ENCODE peak calls at places on chromosome 1, in six cellular contexts. L, D, Y, W, E and X are unnamed samples.

GRCh38 chr1:211581521-211581920 is 2.6 kb upstream of the SLC30A1 start:
- DNase-seq in W (peak), Y (peak), L (no peak), E (peak), D (peak), X (no peak)

GRCh38 chr1:109425391-109425790 is 857 bp downstream of the PSMA5 start:
- DNase-seq in W (peak), D (no peak), L (no peak), Y (no peak), E (no peak), X (no peak)

GRCh38 chr1:112298558-112298957 is 97.5 kb upstream of the CTTNBP2NL start:
- DNase-seq in W (peak), D (no peak), Y (no peak), E (no peak), L (no peak), X (no peak)

GRCh38 chr1:155272466-155273133 is 704 bp downstream of the CLK2 start:
- DNase-seq in Y (no peak), E (no peak), L (no peak), D (peak), W (peak), X (no peak)

GRCh38 chr1:203204776-203205175 is 18.3 kb upstream of the CHI3L1 start:
- DNase-seq in E (peak), L (no peak), W (no peak), D (no peak), Y (peak), X (no peak)

GRCh38 chr1:226979517-226980121 is 39.5 kb downstream of the COQ8A start:
- DNase-seq in E (no peak), Y (peak), L (no peak), W (no peak), D (no peak), X (peak)

GRCh38 chr1:225413708-225414375 is 14.0 kb downstream of the LBR start:
- DNase-seq in Y (no peak), L (no peak), E (no peak), D (no peak), W (no peak), X (no peak)

GRCh38 chr1:178818416-178818815 is 52.5 kb downstream of the ANGPTL1 start:
- DNase-seq in L (no peak), W (peak), D (peak), Y (no peak), E (no peak), X (no peak)

GRCh38 chr1:29835486-29836273 is 599.4 kb downstream of the PTPRU start:
- DNase-seq in L (no peak), Y (no peak), W (no peak), E (peak), D (no peak), X (no peak)

GRCh38 chr1:230120949-230121381 is 53.9 kb downstream of the GALNT2 start:
- DNase-seq in E (no peak), D (no peak), L (no peak), Y (no peak), W (peak), X (no peak)

GRCh38 chr1:182783068-182783467 is 6.5 kb upstream of the NPL start:
- DNase-seq in D (no peak), Y (no peak), E (no peak), L (no peak), W (no peak), X (no peak)
- TF ChIP-seq CTCF in D (no peak), Y (no peak), E (no peak), L (no peak), W (no peak), X (no peak)

GRCh38 chr1:18673976-18674375 is 43.3 kb downstream of the PAX7 start:
- DNase-seq in E (no peak), W (peak), Y (no peak), L (no peak), D (no peak), X (no peak)
- TF ChIP-seq CTCF in E (no peak), W (no peak), Y (no peak), L (no peak), D (no peak), X (no peak)

DNA sequence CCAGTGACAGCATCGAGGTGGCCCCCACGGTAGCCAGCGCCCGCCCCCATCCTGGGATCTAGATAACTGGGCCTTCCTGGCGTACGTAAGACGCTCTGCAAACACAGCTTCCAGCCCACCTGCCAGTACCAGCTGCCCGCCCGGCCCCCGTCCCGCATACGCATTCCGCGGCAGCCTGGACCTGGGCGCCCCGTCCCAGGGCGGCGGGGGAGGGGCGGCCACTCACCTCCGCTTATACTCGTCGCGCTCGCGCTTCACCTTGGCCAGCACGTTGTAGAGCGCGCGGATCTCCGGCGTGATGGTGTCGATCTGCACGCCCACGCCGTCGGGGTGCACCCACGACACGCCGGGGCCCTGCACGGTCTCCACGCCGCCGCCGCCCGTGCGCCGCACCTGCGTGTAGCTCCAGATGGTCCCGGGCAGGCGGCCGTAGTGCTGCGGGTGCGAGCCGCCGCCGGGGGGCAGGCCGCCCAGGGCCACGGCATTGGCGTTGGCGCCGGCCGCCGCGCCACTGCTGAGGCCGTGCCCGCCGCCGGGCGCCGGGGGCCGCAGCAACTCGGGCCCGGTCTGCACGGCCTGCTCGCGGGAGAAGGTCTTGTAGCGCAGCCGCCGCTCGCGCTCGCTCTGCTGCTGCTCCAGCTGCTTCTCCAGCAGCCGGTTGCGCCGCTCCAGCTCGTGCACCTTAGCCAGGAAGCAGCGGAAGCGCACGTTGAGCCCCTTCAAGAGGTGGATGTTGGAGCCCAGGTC is 861 bp downstream of the IFFO2 start:
- DNase-seq in E (peak), L (no peak), W (peak), D (peak), Y (no peak), X (peak)
- TF ChIP-seq CTCF in E (peak), L (no peak), W (no peak), D (no peak), Y (no peak), X (peak)

DNA sequence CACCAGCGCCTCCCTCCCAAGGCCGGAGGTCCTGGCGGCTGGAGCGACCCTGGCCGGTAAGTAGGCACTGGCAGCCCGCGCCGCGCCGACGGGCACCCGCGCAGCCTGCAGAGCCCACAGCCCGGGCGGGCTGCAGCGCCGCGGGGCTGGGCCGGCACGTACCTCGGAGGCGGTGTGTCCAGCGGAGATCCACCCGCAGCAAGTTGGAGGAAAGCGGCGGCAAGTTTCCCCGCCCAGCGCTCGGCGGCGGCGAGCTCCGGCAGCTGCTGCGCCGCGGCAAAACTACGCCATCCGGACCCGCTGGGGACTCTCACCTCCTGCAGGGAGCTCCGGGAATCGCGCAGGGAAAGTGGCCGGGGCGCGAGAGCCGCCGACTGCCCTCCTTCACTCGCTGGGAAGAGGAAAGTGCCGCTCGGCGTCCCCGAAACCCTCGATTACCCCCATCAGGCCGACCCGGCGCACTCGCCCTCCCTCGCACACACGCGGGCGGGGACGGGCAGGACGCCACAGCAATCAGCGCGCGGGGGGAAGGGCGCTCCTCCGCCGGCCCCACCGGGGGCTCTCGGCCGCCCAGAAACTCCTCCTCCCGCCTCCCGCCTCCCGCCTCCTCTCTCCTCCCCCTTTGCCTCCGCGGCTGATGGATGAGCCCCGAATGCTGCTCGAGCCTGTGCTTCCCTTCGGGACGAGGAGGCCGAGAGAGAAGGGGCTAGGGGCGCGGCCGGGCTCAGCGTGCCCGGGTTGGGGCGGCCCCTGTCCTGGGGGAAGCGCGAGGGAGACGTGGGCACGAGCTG is at the start of gene TGFBR3:
- DNase-seq in Y (peak), E (peak), D (peak), L (peak), W (peak), X (peak)
- TF ChIP-seq CTCF in Y (no peak), E (peak), D (peak), L (peak), W (peak), X (no peak)

GRCh38 chr1:43982241-43982640 is 3.2 kb downstream of the B4GALT2 start:
- DNase-seq in W (no peak), Y (no peak), L (no peak), D (no peak), E (no peak), X (no peak)
- TF ChIP-seq CTCF in W (no peak), Y (no peak), L (no peak), D (no peak), E (no peak), X (no peak)